ENCODE peak calls at places on chromosomes 11 and 22, in six cellular contexts. One of them, this sample, is unnamed.

GRCh38 chr22:20953668-20954500 is 13.2 kb upstream of the AIFM3 start:
- DNase-seq in endothelial cell of umbilical vein: no peak
- DNase-seq in Panc1: no peak
- DNase-seq in choroid plexus epithelial cell: peak
- DNase-seq in GM12865: no peak
- DNase-seq in heart left ventricle: no peak
- DNase-seq in this sample: no peak

GRCh38 chr22:48137640-48138039 is 1375.2 kb downstream of the TBC1D22A start:
- DNase-seq in endothelial cell of umbilical vein: no peak
- DNase-seq in Panc1: no peak
- DNase-seq in choroid plexus epithelial cell: no peak
- DNase-seq in GM12865: no peak
- DNase-seq in heart left ventricle: no peak
- DNase-seq in this sample: no peak

GRCh38 chr11:70212227-70212811 is 9.2 kb downstream of the FADD start:
- DNase-seq in endothelial cell of umbilical vein: no peak
- DNase-seq in Panc1: no peak
- DNase-seq in choroid plexus epithelial cell: peak
- DNase-seq in GM12865: no peak
- DNase-seq in heart left ventricle: no peak
- DNase-seq in this sample: no peak

GRCh38 chr11:70547386-70547785 is 149.1 kb downstream of the CTTN start:
- DNase-seq in endothelial cell of umbilical vein: no peak
- DNase-seq in Panc1: no peak
- DNase-seq in choroid plexus epithelial cell: no peak
- DNase-seq in GM12865: no peak
- DNase-seq in heart left ventricle: no peak
- DNase-seq in this sample: no peak

GRCh38 chr11:111528557-111528956 is 12.0 kb upstream of the LAYN start:
- DNase-seq in endothelial cell of umbilical vein: no peak
- DNase-seq in Panc1: no peak
- DNase-seq in choroid plexus epithelial cell: no peak
- DNase-seq in GM12865: peak
- DNase-seq in heart left ventricle: no peak
- DNase-seq in this sample: no peak

GRCh38 chr11:73237471-73238290 is 19.6 kb downstream of the P2RY2 start:
- DNase-seq in endothelial cell of umbilical vein: peak
- DNase-seq in Panc1: no peak
- DNase-seq in choroid plexus epithelial cell: peak
- DNase-seq in GM12865: no peak
- DNase-seq in heart left ventricle: peak
- DNase-seq in this sample: no peak

GRCh38 chr11:97111559-97111958 is 721.7 kb downstream of the JRKL start:
- DNase-seq in endothelial cell of umbilical vein: no peak
- DNase-seq in Panc1: no peak
- DNase-seq in choroid plexus epithelial cell: no peak
- DNase-seq in GM12865: no peak
- DNase-seq in heart left ventricle: no peak
- DNase-seq in this sample: no peak

GRCh38 chr22:25475554-25476022 is 88.9 kb upstream of the GRK3 start:
- DNase-seq in endothelial cell of umbilical vein: peak
- DNase-seq in Panc1: no peak
- DNase-seq in choroid plexus epithelial cell: peak
- DNase-seq in GM12865: no peak
- DNase-seq in heart left ventricle: no peak
- DNase-seq in this sample: no peak

GRCh38 chr22:24952837-24953293 is 349 bp downstream of the KIAA1671 start:
- DNase-seq in endothelial cell of umbilical vein: peak
- DNase-seq in Panc1: no peak
- DNase-seq in choroid plexus epithelial cell: peak
- DNase-seq in GM12865: no peak
- DNase-seq in heart left ventricle: no peak
- DNase-seq in this sample: no peak

GRCh38 chr11:119175493-119176077 is 7.1 kb downstream of the NLRX1 start:
- DNase-seq in endothelial cell of umbilical vein: peak
- DNase-seq in Panc1: no peak
- DNase-seq in choroid plexus epithelial cell: peak
- DNase-seq in GM12865: no peak
- DNase-seq in heart left ventricle: no peak
- DNase-seq in this sample: no peak

GRCh38 chr11:75849917-75850316 is 34.9 kb downstream of the UVRAG start:
- DNase-seq in endothelial cell of umbilical vein: no peak
- DNase-seq in Panc1: no peak
- DNase-seq in choroid plexus epithelial cell: no peak
- DNase-seq in GM12865: no peak
- DNase-seq in heart left ventricle: no peak
- DNase-seq in this sample: no peak

GRCh38 chr11:133656100-133656635 is 123.9 kb upstream of the OPCML start:
- DNase-seq in endothelial cell of umbilical vein: no peak
- DNase-seq in Panc1: no peak
- DNase-seq in choroid plexus epithelial cell: no peak
- DNase-seq in GM12865: no peak
- DNase-seq in heart left ventricle: no peak
- DNase-seq in this sample: no peak

GRCh38 chr11:118615282-118615979 is 8.0 kb downstream of the PHLDB1 start:
- DNase-seq in endothelial cell of umbilical vein: no peak
- DNase-seq in Panc1: no peak
- DNase-seq in choroid plexus epithelial cell: peak
- DNase-seq in GM12865: no peak
- DNase-seq in heart left ventricle: no peak
- DNase-seq in this sample: no peak

GRCh38 chr11:12086271-12087074 is 23.9 kb upstream of the MICAL2 start:
- DNase-seq in endothelial cell of umbilical vein: peak
- DNase-seq in Panc1: peak
- DNase-seq in choroid plexus epithelial cell: peak
- DNase-seq in GM12865: no peak
- DNase-seq in heart left ventricle: peak
- DNase-seq in this sample: no peak
- H3K4me3 ChIP-seq in endothelial cell of umbilical vein: no peak
- H3K4me3 ChIP-seq in Panc1: peak
- H3K4me3 ChIP-seq in choroid plexus epithelial cell: peak
- H3K4me3 ChIP-seq in GM12865: no peak
- H3K4me3 ChIP-seq in heart left ventricle: no peak
- H3K4me3 ChIP-seq in this sample: no peak

GRCh38 chr11:35619754-35620640 is 1.7 kb downstream of the FJX1 start:
- DNase-seq in endothelial cell of umbilical vein: peak
- DNase-seq in Panc1: no peak
- DNase-seq in choroid plexus epithelial cell: no peak
- DNase-seq in GM12865: peak
- DNase-seq in heart left ventricle: no peak
- DNase-seq in this sample: peak
- TF ChIP-seq CTCF in endothelial cell of umbilical vein: peak
- TF ChIP-seq CTCF in Panc1: peak
- TF ChIP-seq CTCF in choroid plexus epithelial cell: peak
- TF ChIP-seq CTCF in GM12865: peak
- TF ChIP-seq CTCF in heart left ventricle: no peak
- TF ChIP-seq CTCF in this sample: no peak

DNA sequence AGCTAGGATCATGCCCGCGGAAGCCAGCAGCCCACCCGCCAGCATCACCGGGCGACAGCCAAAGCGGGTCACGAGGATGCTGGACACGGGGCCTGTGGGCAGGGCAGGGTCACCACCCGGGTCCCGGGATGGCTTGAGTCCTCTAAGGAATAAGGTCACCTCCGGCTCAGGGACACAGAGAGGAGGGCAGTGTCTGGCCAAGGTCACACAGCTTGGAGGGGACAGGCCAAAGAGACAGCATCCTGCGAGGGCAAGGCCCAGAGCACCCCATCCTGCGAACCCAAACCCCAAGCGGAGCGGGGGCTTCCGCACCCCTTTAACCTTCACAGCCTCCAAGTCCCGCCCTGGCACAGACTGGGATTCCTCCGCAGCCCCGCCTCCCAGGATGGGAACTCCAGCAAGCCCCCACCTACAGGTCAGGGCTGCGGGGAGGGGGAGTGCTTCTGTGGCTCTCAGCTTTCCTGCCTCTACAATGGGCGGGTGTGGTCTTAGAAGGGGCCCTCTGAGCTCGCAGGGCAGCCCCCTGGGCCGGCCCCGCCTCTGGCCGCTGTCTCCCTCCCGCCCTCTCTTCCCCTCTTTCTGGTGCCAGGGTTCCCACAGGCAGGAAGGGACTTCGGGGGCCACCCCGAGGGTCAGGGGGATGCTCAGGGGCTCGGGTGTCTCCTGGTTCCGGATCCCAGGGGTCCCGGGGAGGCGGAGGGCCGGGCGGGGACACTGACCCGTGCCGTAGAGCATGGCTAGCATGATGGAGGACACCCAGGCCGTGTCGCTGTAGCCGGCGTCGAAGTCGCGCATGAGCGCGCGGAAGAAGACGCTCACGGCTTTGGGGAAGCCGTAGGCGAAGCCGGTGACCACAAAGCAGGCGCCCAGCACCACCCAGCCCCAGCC is 1.8 kb downstream of the SLC16A8 start:
- DNase-seq in endothelial cell of umbilical vein: no peak
- DNase-seq in Panc1: no peak
- DNase-seq in choroid plexus epithelial cell: no peak
- DNase-seq in GM12865: no peak
- DNase-seq in heart left ventricle: peak
- DNase-seq in this sample: no peak
- H3K4me3 ChIP-seq in endothelial cell of umbilical vein: no peak
- H3K4me3 ChIP-seq in Panc1: no peak
- H3K4me3 ChIP-seq in choroid plexus epithelial cell: no peak
- H3K4me3 ChIP-seq in GM12865: no peak
- H3K4me3 ChIP-seq in heart left ventricle: peak
- H3K4me3 ChIP-seq in this sample: no peak

GRCh38 chr22:31176923-31177322 is 16.9 kb downstream of the RNF185 start:
- DNase-seq in endothelial cell of umbilical vein: no peak
- DNase-seq in Panc1: no peak
- DNase-seq in choroid plexus epithelial cell: no peak
- DNase-seq in GM12865: no peak
- DNase-seq in heart left ventricle: no peak
- DNase-seq in this sample: no peak

GRCh38 chr22:31178859-31179258 is 18.9 kb downstream of the RNF185 start:
- DNase-seq in endothelial cell of umbilical vein: no peak
- DNase-seq in Panc1: no peak
- DNase-seq in choroid plexus epithelial cell: no peak
- DNase-seq in GM12865: no peak
- DNase-seq in heart left ventricle: no peak
- DNase-seq in this sample: no peak

GRCh38 chr22:31179345-31179744 is 19.4 kb downstream of the RNF185 start:
- DNase-seq in endothelial cell of umbilical vein: no peak
- DNase-seq in Panc1: no peak
- DNase-seq in choroid plexus epithelial cell: no peak
- DNase-seq in GM12865: no peak
- DNase-seq in heart left ventricle: no peak
- DNase-seq in this sample: no peak

GRCh38 chr22:31173386-31174145 is 13.6 kb downstream of the RNF185 start:
- DNase-seq in endothelial cell of umbilical vein: peak
- DNase-seq in Panc1: peak
- DNase-seq in choroid plexus epithelial cell: peak
- DNase-seq in GM12865: peak
- DNase-seq in heart left ventricle: no peak
- DNase-seq in this sample: no peak

DNA sequence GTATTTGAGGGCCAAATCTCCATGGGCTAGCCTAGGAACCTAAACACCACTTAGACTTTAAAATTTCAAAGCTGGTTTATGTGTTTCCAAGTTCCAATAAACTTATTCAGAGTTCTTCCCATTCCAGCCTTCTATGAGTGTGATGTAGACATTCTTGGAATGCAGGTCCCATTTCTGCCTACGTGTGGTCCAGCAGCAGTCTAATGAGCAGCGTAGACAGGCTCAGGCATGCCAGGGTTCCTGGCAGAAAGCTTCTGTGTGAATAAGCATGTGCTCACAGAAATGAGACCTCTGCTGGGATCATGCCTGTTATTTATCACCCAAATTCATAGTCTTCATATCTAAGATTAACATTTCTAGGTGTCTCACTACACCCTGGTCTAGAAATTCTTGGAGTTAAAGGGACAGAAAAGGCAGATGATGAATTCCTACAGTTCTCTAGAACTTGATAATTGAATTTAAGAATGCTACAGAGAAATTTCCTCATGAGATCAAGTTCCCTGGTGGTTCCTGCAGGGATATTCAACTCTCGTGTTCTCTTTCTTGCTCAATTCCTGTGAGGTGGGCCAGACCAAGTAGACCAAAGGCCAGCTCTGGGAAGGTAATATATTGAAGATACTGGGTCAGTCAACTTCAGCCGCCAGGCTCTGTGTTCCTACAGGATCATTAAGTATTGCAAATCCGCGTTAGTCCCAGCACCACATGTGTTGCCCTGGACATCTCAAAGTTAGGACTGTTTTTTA is 17.6 kb downstream of the RNF185 start:
- DNase-seq in endothelial cell of umbilical vein: no peak
- DNase-seq in Panc1: no peak
- DNase-seq in choroid plexus epithelial cell: peak
- DNase-seq in GM12865: no peak
- DNase-seq in heart left ventricle: no peak
- DNase-seq in this sample: no peak
- TF ChIP-seq CTCF in endothelial cell of umbilical vein: no peak
- TF ChIP-seq CTCF in Panc1: no peak
- TF ChIP-seq CTCF in choroid plexus epithelial cell: no peak
- TF ChIP-seq CTCF in GM12865: no peak
- TF ChIP-seq CTCF in heart left ventricle: no peak
- TF ChIP-seq CTCF in this sample: no peak

GRCh38 chr22:29265929-29266328 is 1.9 kb downstream of the RHBDD3 start:
- DNase-seq in endothelial cell of umbilical vein: no peak
- DNase-seq in Panc1: no peak
- DNase-seq in choroid plexus epithelial cell: no peak
- DNase-seq in GM12865: no peak
- DNase-seq in heart left ventricle: no peak
- DNase-seq in this sample: no peak
- H3K4me3 ChIP-seq in endothelial cell of umbilical vein: no peak
- H3K4me3 ChIP-seq in Panc1: peak
- H3K4me3 ChIP-seq in choroid plexus epithelial cell: no peak
- H3K4me3 ChIP-seq in GM12865: no peak
- H3K4me3 ChIP-seq in heart left ventricle: no peak
- H3K4me3 ChIP-seq in this sample: no peak

GRCh38 chr11:44785856-44786606 is 59.3 kb downstream of the TSPAN18 start:
- DNase-seq in endothelial cell of umbilical vein: no peak
- DNase-seq in Panc1: no peak
- DNase-seq in choroid plexus epithelial cell: no peak
- DNase-seq in GM12865: no peak
- DNase-seq in heart left ventricle: no peak
- DNase-seq in this sample: no peak
- TF ChIP-seq CTCF in endothelial cell of umbilical vein: peak
- TF ChIP-seq CTCF in Panc1: no peak
- TF ChIP-seq CTCF in choroid plexus epithelial cell: no peak
- TF ChIP-seq CTCF in GM12865: peak
- TF ChIP-seq CTCF in heart left ventricle: no peak
- TF ChIP-seq CTCF in this sample: peak

GRCh38 chr11:46559815-46560214 is 34.0 kb downstream of the AMBRA1 start:
- DNase-seq in endothelial cell of umbilical vein: no peak
- DNase-seq in Panc1: no peak
- DNase-seq in choroid plexus epithelial cell: no peak
- DNase-seq in GM12865: no peak
- DNase-seq in heart left ventricle: no peak
- DNase-seq in this sample: no peak
- H3K4me3 ChIP-seq in endothelial cell of umbilical vein: no peak
- H3K4me3 ChIP-seq in Panc1: peak
- H3K4me3 ChIP-seq in choroid plexus epithelial cell: no peak
- H3K4me3 ChIP-seq in GM12865: no peak
- H3K4me3 ChIP-seq in heart left ventricle: peak
- H3K4me3 ChIP-seq in this sample: no peak